ENCODE peak calls at places on chromosomes 3 and 15, in four cellular contexts. L, P, Q and X are unnamed samples.

GRCh38 chr15:77858677-77859490 is 218.6 kb downstream of the TBC1D2B start:
- DNase-seq in L (no peak), P (no peak), Q (no peak), X (no peak)

GRCh38 chr15:62722237-62722636 is 320.3 kb upstream of the TPM1 start:
- DNase-seq in L (no peak), P (no peak), Q (no peak), X (no peak)

GRCh38 chr3:186413615-186414415 is 51.8 kb upstream of the DGKG start:
- DNase-seq in L (no peak), P (no peak), Q (peak), X (no peak)

GRCh38 chr3:50423543-50423942 is 64.2 kb upstream of the TMEM115 start:
- DNase-seq in L (no peak), P (no peak), Q (no peak), X (no peak)

GRCh38 chr3:109707642-109708041 is 370.3 kb upstream of the DPPA4 start:
- DNase-seq in L (no peak), P (no peak), Q (no peak), X (no peak)

GRCh38 chr15:81030368-81030739 is 29.6 kb downstream of the TLNRD1 start:
- DNase-seq in L (no peak), P (no peak), Q (no peak), X (no peak)

GRCh38 chr3:34382859-34383258 is 584.4 kb downstream of the PDCD6IP start:
- DNase-seq in L (peak), P (no peak), Q (no peak), X (no peak)

GRCh38 chr3:150146891-150147761 is 176.4 kb upstream of the PFN2 start:
- DNase-seq in L (peak), P (peak), Q (peak), X (peak)

GRCh38 chr15:68224108-68224507 is 5.4 kb downstream of the CLN6 start:
- DNase-seq in L (no peak), P (no peak), Q (no peak), X (no peak)

GRCh38 chr15:99454941-99455795 is 110.6 kb upstream of the MEF2A start:
- DNase-seq in L (peak), P (peak), Q (peak), X (peak)

GRCh38 chr15:70093481-70094309 is 4.0 kb downstream of the TLE3 start:
- DNase-seq in L (no peak), P (no peak), Q (peak), X (no peak)

GRCh38 chr3:179898024-179898423 is 138.7 kb downstream of the PEX5L start:
- DNase-seq in L (no peak), P (peak), Q (no peak), X (no peak)

GRCh38 chr15:72285927-72286516 is 13.7 kb upstream of the PARP6 start:
- DNase-seq in L (no peak), P (peak), Q (peak), X (no peak)

GRCh38 chr3:76040946-76041345 is 255.6 kb upstream of the ZNF717 start:
- DNase-seq in L (no peak), P (peak), Q (no peak), X (no peak)

GRCh38 chr3:8500208-8500961 is 1.2 kb upstream of the LMCD1 start:
- DNase-seq in L (no peak), P (peak), Q (no peak), X (peak)

GRCh38 chr3:350978-351377 is 154.4 kb downstream of the CHL1 start:
- DNase-seq in L (no peak), P (no peak), Q (no peak), X (no peak)

GRCh38 chr3:17340693-17341092 is 401.7 kb downstream of the TBC1D5 start:
- DNase-seq in L (no peak), P (no peak), Q (no peak), X (no peak)

GRCh38 chr3:53171109-53171453 is 10.1 kb downstream of the PRKCD start:
- DNase-seq in L (no peak), P (no peak), Q (no peak), X (no peak)

GRCh38 chr15:92655178-92655995 is at the start of gene FAM174B:
- DNase-seq in L (no peak), P (no peak), Q (peak), X (no peak)

GRCh38 chr3:178845446-178846118 is 226.0 kb downstream of the ZMAT3 start:
- DNase-seq in L (peak), P (no peak), Q (no peak), X (peak)

GRCh38 chr3:127036209-127037020 is 53.5 kb downstream of the PLXNA1 start:
- DNase-seq in L (no peak), P (no peak), Q (peak), X (no peak)

GRCh38 chr15:26738996-26739395 is 33.9 kb downstream of the GABRB3 start:
- DNase-seq in L (no peak), P (no peak), Q (no peak), X (no peak)

GRCh38 chr3:50609743-50610085 is 1.9 kb downstream of the CISH start:
- DNase-seq in L (no peak), P (no peak), Q (no peak), X (no peak)

GRCh38 chr3:49276475-49277356 is at the start of gene C3orf62:
- DNase-seq in L (peak), P (peak), Q (peak), X (no peak)

GRCh38 chr15:43285609-43286037 is 18.9 kb upstream of the TGM5 start:
- DNase-seq in L (no peak), P (peak), Q (peak), X (peak)

GRCh38 chr3:59545369-59545768 is 495.5 kb upstream of the CFAP20DC start:
- DNase-seq in L (no peak), P (no peak), Q (no peak), X (no peak)

GRCh38 chr15:50315814-50316630 is 39.0 kb downstream of the GABPB1 start:
- DNase-seq in L (no peak), P (peak), Q (no peak), X (no peak)

GRCh38 chr3:173826901-173827609 is 429.5 kb downstream of the NLGN1 start:
- DNase-seq in L (no peak), P (peak), Q (no peak), X (peak)

GRCh38 chr3:149792485-149793270 is at the start of gene ANKUB1:
- DNase-seq in L (no peak), P (no peak), Q (no peak), X (no peak)

GRCh38 chr15:69060744-69061143 is 46.2 kb downstream of the NOX5 start:
- DNase-seq in L (no peak), P (no peak), Q (no peak), X (no peak)

GRCh38 chr3:118941236-118941635 is 93.4 kb downstream of the IGSF11 start:
- DNase-seq in L (no peak), P (no peak), Q (no peak), X (no peak)

GRCh38 chr3:126345231-126345630 is 12.0 kb downstream of the KLF15 start:
- DNase-seq in L (no peak), P (no peak), Q (no peak), X (no peak)

DNA sequence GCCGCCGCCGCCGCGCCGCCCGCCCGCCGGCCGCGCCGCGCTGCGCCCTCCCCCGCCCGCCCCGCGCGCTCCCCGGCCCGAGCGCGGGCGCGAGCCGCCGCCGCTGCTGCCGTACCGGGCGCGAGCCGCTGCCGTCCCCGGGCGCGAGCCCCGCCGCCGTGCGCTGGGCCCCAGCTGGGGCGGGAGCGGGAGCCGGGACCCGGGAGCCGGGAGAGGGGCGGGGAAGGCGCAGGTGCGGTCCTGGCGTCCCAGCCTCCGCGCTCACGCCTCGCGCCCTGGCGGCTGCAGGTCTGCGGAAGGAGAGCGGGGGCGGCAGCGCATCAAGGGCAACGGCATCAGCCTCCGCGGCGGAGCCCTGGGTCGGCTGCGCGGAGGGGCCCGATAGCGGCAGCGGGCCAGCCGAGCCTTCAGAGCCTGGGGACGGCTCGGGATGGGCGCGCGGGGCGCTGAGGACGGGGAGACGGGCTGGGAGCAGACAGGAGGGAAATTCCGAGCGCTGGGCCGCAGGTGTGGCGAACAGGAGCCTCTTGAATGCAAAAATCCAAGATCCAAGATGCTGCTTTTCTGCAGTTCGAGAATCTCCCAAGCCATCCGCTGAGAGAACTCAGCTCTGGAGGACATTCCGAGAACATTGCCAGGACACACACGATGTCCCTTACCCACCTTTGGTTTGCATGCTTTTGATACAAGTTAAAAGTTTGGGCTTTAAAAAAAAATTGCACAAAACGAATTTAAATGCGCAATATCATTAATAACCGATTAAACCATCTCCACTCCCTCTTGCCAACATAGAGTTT is 251.1 kb downstream of the TJP1 start:
- DNase-seq in L (no peak), P (no peak), Q (peak), X (no peak)
- H3K4me3 ChIP-seq in L (peak), P (peak), Q (peak), X (peak)

DNA sequence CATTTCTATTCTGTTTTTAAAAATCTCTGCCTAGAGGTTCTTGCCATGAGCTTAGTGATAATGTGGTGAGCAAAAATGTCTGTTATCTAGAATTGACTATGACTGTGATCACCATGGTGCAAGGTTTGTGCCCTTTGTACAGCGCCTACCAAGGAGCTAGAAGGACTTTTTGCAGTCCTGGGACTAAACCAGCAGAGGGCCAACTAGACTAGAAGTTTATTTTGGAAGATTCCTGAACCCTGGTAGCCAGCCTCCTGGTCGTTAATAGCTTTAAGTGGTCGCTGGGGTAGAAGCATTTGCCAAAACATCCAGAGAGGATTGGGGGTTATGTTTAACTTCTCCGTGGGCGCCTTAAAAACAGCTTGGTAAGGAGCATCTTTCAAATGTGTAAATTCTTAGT is 7.8 kb downstream of the SCG5 start:
- DNase-seq in L (no peak), P (peak), Q (no peak), X (no peak)
- TF ChIP-seq CTCF in L (peak), P (peak), Q (no peak), X (peak)

GRCh38 chr3:69294014-69294771 is 91.7 kb downstream of the FRMD4B start:
- DNase-seq in L (peak), P (no peak), Q (no peak), X (peak)
- H3K4me3 ChIP-seq in L (no peak), P (no peak), Q (no peak), X (no peak)

DNA sequence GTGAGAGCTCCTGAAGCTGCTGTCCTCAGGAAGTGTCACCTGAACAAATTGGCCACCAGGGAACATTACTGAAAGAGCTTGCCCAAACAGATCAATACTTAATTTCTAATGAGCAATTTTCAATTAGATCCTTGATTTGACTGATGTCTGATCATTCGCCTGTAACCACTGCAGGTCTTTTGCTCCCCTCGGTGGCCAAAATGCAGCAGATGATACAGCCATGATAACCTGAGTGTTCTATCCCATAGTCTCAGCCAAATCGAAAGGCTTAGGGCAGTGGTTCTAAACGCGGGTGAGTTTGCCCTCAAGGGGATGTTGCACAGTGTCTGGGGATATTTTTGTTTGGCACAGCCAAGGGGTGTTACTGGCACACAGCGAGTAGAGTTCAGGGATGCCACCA is 57.7 kb upstream of the MEX3B start:
- DNase-seq in L (no peak), P (no peak), Q (no peak), X (no peak)
- TF ChIP-seq CTCF in L (no peak), P (peak), Q (no peak), X (peak)

DNA sequence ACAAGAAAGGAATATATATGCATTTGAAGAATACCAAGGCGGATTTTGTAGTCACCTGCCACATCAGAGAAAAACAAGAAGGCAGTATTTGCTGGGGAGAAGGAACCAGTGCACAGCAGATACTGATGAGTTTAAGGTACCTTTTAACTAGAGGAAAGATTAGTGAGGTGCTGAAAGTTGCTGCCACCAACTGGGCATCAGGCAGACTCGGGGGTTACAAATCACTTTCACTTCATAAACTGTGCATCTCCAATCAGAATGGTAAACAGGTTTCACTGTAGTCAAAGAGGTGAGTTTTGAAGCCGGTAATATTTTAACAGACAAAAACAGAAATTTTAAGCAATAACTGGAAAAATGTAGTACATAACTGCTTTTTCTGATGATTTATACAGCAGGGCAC is 4.1 kb downstream of the FBN1 start:
- DNase-seq in L (no peak), P (peak), Q (no peak), X (no peak)
- H3K4me3 ChIP-seq in L (no peak), P (no peak), Q (no peak), X (peak)

DNA sequence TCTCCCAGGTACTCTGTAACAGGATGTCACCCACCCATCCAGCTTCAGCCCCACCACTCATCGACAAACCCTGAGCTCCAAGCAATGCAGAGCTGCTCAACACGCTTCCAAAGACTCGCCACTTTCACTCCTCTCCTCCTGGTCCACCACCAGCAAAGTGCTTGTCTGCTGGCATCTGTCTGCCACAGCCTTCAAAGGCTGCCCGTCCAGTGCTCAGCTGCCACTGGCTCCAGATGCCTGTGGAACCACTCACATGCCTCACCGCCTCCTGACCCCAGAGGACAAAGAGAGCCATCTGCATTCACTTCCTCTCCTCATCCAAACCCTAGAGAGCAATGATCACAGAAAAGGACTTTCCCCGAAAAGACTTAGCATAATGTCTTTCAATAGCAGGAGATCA is 109.5 kb upstream of the OCA2 start:
- DNase-seq in L (no peak), P (no peak), Q (no peak), X (no peak)
- TF ChIP-seq CTCF in L (no peak), P (no peak), Q (no peak), X (no peak)

GRCh38 chr15:87209891-87210649 is 1046.5 kb downstream of the NTRK3 start:
- DNase-seq in L (no peak), P (no peak), Q (no peak), X (no peak)
- H3K4me3 ChIP-seq in L (no peak), P (no peak), Q (no peak), X (no peak)

GRCh38 chr3:95277614-95278013 is 1214.8 kb downstream of the NSUN3 start:
- DNase-seq in L (no peak), P (no peak), Q (no peak), X (no peak)
- TF ChIP-seq CTCF in L (no peak), P (no peak), Q (no peak), X (no peak)

DNA sequence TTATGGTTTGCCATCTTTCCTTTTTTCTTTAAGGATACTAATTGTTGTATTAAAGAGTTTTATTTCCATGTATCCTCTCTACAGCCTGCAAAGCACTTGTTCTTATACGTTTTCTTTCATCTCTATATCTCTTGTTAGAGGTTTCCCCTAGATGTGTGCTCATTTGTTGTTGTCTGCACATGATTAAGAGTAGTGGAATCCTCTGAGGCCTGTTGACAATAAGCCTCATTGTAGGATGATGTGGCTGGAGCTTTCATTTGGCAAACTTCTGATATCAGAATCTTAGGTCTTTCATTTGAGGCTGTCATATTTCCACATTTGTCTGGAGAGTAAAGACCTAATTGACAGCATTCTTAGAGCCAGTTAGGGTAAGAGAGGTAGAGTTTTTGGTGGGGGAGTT is 506.0 kb downstream of the DIPK2A start:
- DNase-seq in L (no peak), P (no peak), Q (no peak), X (no peak)
- H3K4me3 ChIP-seq in L (no peak), P (no peak), Q (no peak), X (no peak)